ENCODE peak calls at places on chromosome 1, in seven cellular contexts. C, Q, B, Z, G, S and X are unnamed samples.
A peak's percentile ranks its signal among the peaks of the same experiment; 100 is the strongest.

GRCh38 chr1:200899015-200899386 is 4.3 kb downstream of the INAVA start:
- DNase-seq in S (no peak), Z (no peak), Q (no peak), G (no peak), C (no peak), B (no peak), X (no peak)

GRCh38 chr1:168786476-168787330 is 57.7 kb upstream of the DPT start:
- DNase-seq in S (no peak), B (no peak), Q (no peak), C (no peak), G (no peak), Z (no peak), X (no peak)

GRCh38 chr1:113515498-113515897 is 125.2 kb downstream of the MAGI3 start:
- DNase-seq in Q (peak; percentile 74), G (no peak), C (no peak), S (no peak), Z (no peak), B (no peak), X (no peak)

GRCh38 chr1:51679435-51679834 is 62.5 kb downstream of the OSBPL9 start:
- DNase-seq in Z (no peak), S (no peak), G (peak; percentile 21), C (no peak), B (no peak), Q (peak; percentile 64), X (no peak)

GRCh38 chr1:210597555-210598134 is 268.9 kb downstream of the HHAT start:
- DNase-seq in B (peak; percentile 68), C (no peak), S (no peak), G (peak; percentile 7), Z (no peak), Q (peak; percentile 96), X (peak; percentile 14)

GRCh38 chr1:10561497-10561896 is 86.7 kb downstream of the PEX14 start:
- DNase-seq in Q (peak; percentile 61), B (no peak), G (no peak), S (no peak), C (no peak), Z (no peak), X (no peak)

GRCh38 chr1:27102707-27103468 is 52.0 kb downstream of the SLC9A1 start:
- DNase-seq in G (no peak), B (peak; percentile 74), Q (peak; percentile 40), Z (peak; percentile 95), C (peak; percentile 93), S (peak; percentile 100), X (peak; percentile 89)

GRCh38 chr1:202069670-202070069 is 53.0 kb upstream of the GPR37L1 start:
- DNase-seq in C (no peak), Q (no peak), Z (no peak), G (no peak), B (no peak), S (no peak), X (peak; percentile 2)

GRCh38 chr1:161083743-161084084 is 5.6 kb downstream of the NECTIN4 start:
- DNase-seq in S (no peak), B (no peak), C (no peak), G (no peak), Z (no peak), Q (no peak), X (no peak)

GRCh38 chr1:37764888-37765441 is at the start of gene EPHA10:
- DNase-seq in Z (peak; percentile 91), Q (no peak), B (no peak), C (peak; percentile 97), S (peak; percentile 90), G (no peak), X (no peak)

GRCh38 chr1:208207388-208208131 is 36.6 kb downstream of the PLXNA2 start:
- DNase-seq in C (no peak), B (no peak), G (no peak), Z (no peak), Q (peak; percentile 94), S (no peak), X (no peak)

GRCh38 chr1:56436912-56437403 is 142.4 kb downstream of the PLPP3 start:
- DNase-seq in C (no peak), Z (peak; percentile 71), B (no peak), S (peak; percentile 67), Q (no peak), G (no peak), X (no peak)

GRCh38 chr1:67956096-67956495 is 94.3 kb downstream of the DIRAS3 start:
- DNase-seq in Z (no peak), C (no peak), S (no peak), Q (peak; percentile 49), G (no peak), B (no peak), X (no peak)

GRCh38 chr1:51578383-51579109 is 38.3 kb upstream of the OSBPL9 start:
- DNase-seq in C (no peak), Q (no peak), S (no peak), G (no peak), B (no peak), Z (no peak), X (peak; percentile 28)

GRCh38 chr1:172793823-172794222 is 134.9 kb downstream of the FASLG start:
- DNase-seq in G (no peak), C (no peak), Z (no peak), Q (no peak), S (no peak), B (no peak), X (no peak)

GRCh38 chr1:14726606-14727005 is 128.1 kb downstream of the KAZN start:
- DNase-seq in G (no peak), C (no peak), Q (no peak), Z (no peak), B (no peak), S (no peak), X (no peak)

DNA sequence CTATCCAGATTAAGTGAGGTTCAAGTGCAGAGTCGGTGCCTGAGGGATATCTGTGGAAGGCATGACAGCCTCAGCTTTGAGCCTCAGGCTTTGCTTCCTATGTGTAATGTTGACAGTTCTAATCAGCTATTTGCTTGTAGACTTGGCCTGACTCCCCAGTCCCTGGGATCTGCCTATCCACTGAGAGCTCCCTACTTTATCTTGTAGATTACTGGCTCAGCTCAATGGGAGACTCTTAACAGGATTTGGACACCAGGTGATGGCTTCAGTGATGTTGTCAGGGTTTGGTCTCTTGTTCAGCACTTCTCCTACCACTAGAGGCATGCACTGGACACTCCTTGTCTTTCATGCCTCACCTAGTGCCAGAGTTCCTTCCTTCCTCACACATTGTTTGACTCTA is 126.6 kb upstream of the BEND5 start:
- DNase-seq in S (no peak), B (no peak), Z (no peak), C (no peak), G (no peak), Q (no peak), X (no peak)
- TF ChIP-seq USF2 in S (no peak), B (no peak), Z (no peak), C (no peak), G (no peak), Q (no peak), X (no peak)

GRCh38 chr1:21818661-21819060 is 6.6 kb downstream of the LDLRAD2 start:
- DNase-seq in Z (peak; percentile 68), G (no peak), B (peak; percentile 66), C (peak; percentile 97), S (no peak), Q (no peak), X (peak; percentile 99)
- TF ChIP-seq USF2 in Z (no peak), G (no peak), B (no peak), C (no peak), S (no peak), Q (no peak), X (no peak)

GRCh38 chr1:6612641-6613360 is 730 bp upstream of the PHF13 start:
- DNase-seq in B (no peak), C (peak; percentile 62), Q (peak; percentile 39), Z (peak; percentile 50), G (no peak), S (no peak), X (peak; percentile 87)
- TF ChIP-seq USF2 in B (no peak), C (no peak), Q (no peak), Z (no peak), G (no peak), S (no peak), X (no peak)

GRCh38 chr1:158249646-158250045 is 4.6 kb upstream of the CD1A start:
- DNase-seq in B (no peak), S (no peak), Q (no peak), Z (no peak), C (no peak), G (no peak), X (no peak)
- TF ChIP-seq USF2 in B (no peak), S (no peak), Q (no peak), Z (no peak), C (no peak), G (no peak), X (no peak)

GRCh38 chr1:24181619-24182018 is 5.5 kb downstream of the IFNLR1 start:
- DNase-seq in C (no peak), S (no peak), Q (no peak), Z (no peak), G (no peak), B (no peak), X (no peak)
- TF ChIP-seq USF2 in C (no peak), S (no peak), Q (no peak), Z (no peak), G (no peak), B (no peak), X (no peak)

GRCh38 chr1:119725626-119726025 is 13.9 kb downstream of the PHGDH start:
- DNase-seq in S (no peak), B (no peak), Z (no peak), C (no peak), Q (no peak), G (no peak), X (no peak)

GRCh38 chr1:119721933-119722332 is 10.2 kb downstream of the PHGDH start:
- DNase-seq in Q (no peak), Z (no peak), G (no peak), S (no peak), C (no peak), B (no peak), X (no peak)

GRCh38 chr1:119720866-119721440 is 9.2 kb downstream of the PHGDH start:
- DNase-seq in G (no peak), Q (no peak), S (no peak), C (no peak), Z (no peak), B (no peak), X (no peak)

GRCh38 chr1:119728007-119728406 is 16.3 kb downstream of the PHGDH start:
- DNase-seq in Q (no peak), S (no peak), B (no peak), C (no peak), Z (no peak), G (no peak), X (no peak)

GRCh38 chr1:119724611-119725218 is 13.0 kb downstream of the PHGDH start:
- DNase-seq in Q (no peak), Z (no peak), B (no peak), C (no peak), S (no peak), G (no peak), X (no peak)
- TF ChIP-seq USF2 in Q (no peak), Z (no peak), B (no peak), C (no peak), S (no peak), G (no peak), X (no peak)